ENCODE peak calls at places on chromosomes 11 and 22, in six cellular contexts. One of them, this sample, is unnamed.

GRCh38 chr22:24244144-24244787 is 616 bp downstream of the GGT5 start:
- DNase-seq in stomach: no peak
- DNase-seq in upper lobe of left lung: no peak
- DNase-seq in transverse colon: no peak
- DNase-seq in lower leg skin: no peak
- DNase-seq in IMR-90: peak; percentile 52
- DNase-seq in this sample: no peak

GRCh38 chr11:40508307-40508706 is 951.1 kb downstream of the LRRC4C start:
- DNase-seq in transverse colon: no peak
- DNase-seq in IMR-90: no peak
- DNase-seq in stomach: no peak
- DNase-seq in upper lobe of left lung: no peak
- DNase-seq in lower leg skin: no peak
- DNase-seq in this sample: no peak

GRCh38 chr11:75249704-75250103 is 9.1 kb downstream of the TPBGL start:
- DNase-seq in stomach: no peak
- DNase-seq in lower leg skin: no peak
- DNase-seq in upper lobe of left lung: no peak
- DNase-seq in IMR-90: no peak
- DNase-seq in transverse colon: no peak
- DNase-seq in this sample: no peak

GRCh38 chr11:3723014-3723708 is 52.0 kb upstream of the CHRNA10 start:
- DNase-seq in IMR-90: peak; percentile 99
- DNase-seq in lower leg skin: peak; percentile 43
- DNase-seq in stomach: no peak
- DNase-seq in transverse colon: no peak
- DNase-seq in upper lobe of left lung: no peak
- DNase-seq in this sample: no peak

GRCh38 chr11:86149813-86150212 is 80.9 kb upstream of the PICALM start:
- DNase-seq in lower leg skin: no peak
- DNase-seq in transverse colon: no peak
- DNase-seq in IMR-90: no peak
- DNase-seq in upper lobe of left lung: no peak
- DNase-seq in stomach: no peak
- DNase-seq in this sample: no peak

GRCh38 chr22:26453812-26454500 is 24.9 kb downstream of the ASPHD2 start:
- DNase-seq in IMR-90: no peak
- DNase-seq in upper lobe of left lung: no peak
- DNase-seq in lower leg skin: no peak
- DNase-seq in transverse colon: no peak
- DNase-seq in stomach: no peak
- DNase-seq in this sample: no peak

GRCh38 chr11:31810779-31811647 is at the start of gene PAX6:
- DNase-seq in IMR-90: peak; percentile 19
- DNase-seq in lower leg skin: peak; percentile 65
- DNase-seq in transverse colon: peak; percentile 22
- DNase-seq in upper lobe of left lung: peak; percentile 87
- DNase-seq in stomach: no peak
- DNase-seq in this sample: peak; percentile 52

GRCh38 chr11:115500547-115501503 is 3.4 kb downstream of the CADM1 start:
- DNase-seq in IMR-90: no peak
- DNase-seq in stomach: no peak
- DNase-seq in lower leg skin: no peak
- DNase-seq in transverse colon: no peak
- DNase-seq in upper lobe of left lung: no peak
- DNase-seq in this sample: no peak

GRCh38 chr11:35165416-35166368 is 26.7 kb downstream of the CD44 start:
- DNase-seq in stomach: peak; percentile 46
- DNase-seq in lower leg skin: peak; percentile 78
- DNase-seq in IMR-90: peak; percentile 50
- DNase-seq in transverse colon: peak; percentile 73
- DNase-seq in upper lobe of left lung: no peak
- DNase-seq in this sample: no peak

GRCh38 chr22:44729391-44730012 is 22.9 kb upstream of the ARHGAP8 start:
- DNase-seq in upper lobe of left lung: peak; percentile 87
- DNase-seq in IMR-90: peak; percentile 71
- DNase-seq in lower leg skin: no peak
- DNase-seq in stomach: no peak
- DNase-seq in transverse colon: no peak
- DNase-seq in this sample: no peak

GRCh38 chr22:43171607-43172006 is 15.3 kb downstream of the TTLL12 start:
- DNase-seq in upper lobe of left lung: no peak
- DNase-seq in IMR-90: no peak
- DNase-seq in stomach: peak; percentile 58
- DNase-seq in transverse colon: peak; percentile 86
- DNase-seq in lower leg skin: no peak
- DNase-seq in this sample: no peak

GRCh38 chr11:25970726-25971508 is 361.0 kb upstream of the ANO3 start:
- DNase-seq in lower leg skin: no peak
- DNase-seq in IMR-90: no peak
- DNase-seq in transverse colon: no peak
- DNase-seq in stomach: no peak
- DNase-seq in upper lobe of left lung: no peak
- DNase-seq in this sample: no peak

GRCh38 chr11:113313601-113314000 is 782 bp upstream of the TTC12 start:
- DNase-seq in stomach: no peak
- DNase-seq in upper lobe of left lung: no peak
- DNase-seq in transverse colon: no peak
- DNase-seq in IMR-90: peak; percentile 8
- DNase-seq in lower leg skin: no peak
- DNase-seq in this sample: no peak

GRCh38 chr22:22215659-22216449 is 28.7 kb upstream of the VPREB1 start:
- DNase-seq in upper lobe of left lung: no peak
- DNase-seq in IMR-90: no peak
- DNase-seq in lower leg skin: no peak
- DNase-seq in transverse colon: no peak
- DNase-seq in stomach: no peak
- DNase-seq in this sample: no peak

GRCh38 chr11:58923300-58923788 is 15.9 kb upstream of the GLYATL1 start:
- DNase-seq in upper lobe of left lung: no peak
- DNase-seq in stomach: no peak
- DNase-seq in transverse colon: peak; percentile 21
- DNase-seq in IMR-90: peak; percentile 46
- DNase-seq in lower leg skin: peak; percentile 39
- DNase-seq in this sample: no peak

GRCh38 chr11:108871867-108872266 is 207.0 kb downstream of the DDX10 start:
- DNase-seq in upper lobe of left lung: no peak
- DNase-seq in lower leg skin: no peak
- DNase-seq in transverse colon: no peak
- DNase-seq in stomach: no peak
- DNase-seq in IMR-90: no peak
- DNase-seq in this sample: no peak

DNA sequence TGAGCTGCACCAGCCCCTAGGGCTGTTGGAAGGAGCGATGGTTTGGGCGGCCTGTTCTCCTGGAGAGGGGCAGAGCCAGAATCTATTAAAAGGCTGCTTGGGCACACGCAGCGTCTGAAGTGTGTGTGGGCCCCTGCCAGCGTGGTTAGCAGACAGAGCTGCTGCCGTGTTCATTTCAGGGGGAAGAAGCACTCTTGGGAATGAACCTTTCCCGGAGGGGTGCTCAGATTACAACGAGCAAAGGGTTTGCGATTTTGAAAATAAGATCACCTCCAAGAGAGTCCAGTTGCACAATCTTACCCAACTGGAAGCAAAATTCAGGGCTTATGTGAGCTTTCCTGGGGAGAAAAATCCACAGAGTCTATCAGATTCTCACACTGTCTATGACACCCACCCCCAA is 12.9 kb downstream of the ANO1 start:
- DNase-seq in stomach: no peak
- DNase-seq in IMR-90: peak; percentile 28
- DNase-seq in upper lobe of left lung: no peak
- DNase-seq in transverse colon: no peak
- DNase-seq in lower leg skin: no peak
- DNase-seq in this sample: no peak
- TF ChIP-seq POLR2A in stomach: no peak
- TF ChIP-seq POLR2A in IMR-90: no peak
- TF ChIP-seq POLR2A in upper lobe of left lung: no peak
- TF ChIP-seq POLR2A in transverse colon: no peak
- TF ChIP-seq POLR2A in lower leg skin: no peak
- TF ChIP-seq POLR2A in this sample: no peak

GRCh38 chr11:296976-297665 is 2.2 kb downstream of the IFITM5 start:
- DNase-seq in transverse colon: no peak
- DNase-seq in stomach: no peak
- DNase-seq in IMR-90: no peak
- DNase-seq in lower leg skin: no peak
- DNase-seq in upper lobe of left lung: peak; percentile 78
- DNase-seq in this sample: no peak
- TF ChIP-seq POLR2A in transverse colon: no peak
- TF ChIP-seq POLR2A in stomach: no peak
- TF ChIP-seq POLR2A in IMR-90: no peak
- TF ChIP-seq POLR2A in lower leg skin: no peak
- TF ChIP-seq POLR2A in upper lobe of left lung: no peak
- TF ChIP-seq POLR2A in this sample: no peak

GRCh38 chr11:128913806-128914205 is 22.6 kb downstream of the KCNJ5 start:
- DNase-seq in transverse colon: no peak
- DNase-seq in upper lobe of left lung: no peak
- DNase-seq in IMR-90: no peak
- DNase-seq in stomach: no peak
- DNase-seq in lower leg skin: no peak
- DNase-seq in this sample: no peak
- TF ChIP-seq POLR2A in transverse colon: no peak
- TF ChIP-seq POLR2A in upper lobe of left lung: no peak
- TF ChIP-seq POLR2A in IMR-90: no peak
- TF ChIP-seq POLR2A in stomach: no peak
- TF ChIP-seq POLR2A in lower leg skin: no peak
- TF ChIP-seq POLR2A in this sample: no peak

GRCh38 chr11:116831790-116832349 is 2.2 kb downstream of the APOC3 start:
- DNase-seq in lower leg skin: no peak
- DNase-seq in upper lobe of left lung: no peak
- DNase-seq in IMR-90: no peak
- DNase-seq in transverse colon: no peak
- DNase-seq in stomach: no peak
- DNase-seq in this sample: no peak

GRCh38 chr11:116833816-116834534 is 3.4 kb downstream of the APOA1 start:
- DNase-seq in IMR-90: no peak
- DNase-seq in lower leg skin: no peak
- DNase-seq in transverse colon: no peak
- DNase-seq in stomach: no peak
- DNase-seq in upper lobe of left lung: no peak
- DNase-seq in this sample: no peak

GRCh38 chr11:116830184-116830912 is 641 bp downstream of the APOC3 start:
- DNase-seq in upper lobe of left lung: no peak
- DNase-seq in lower leg skin: no peak
- DNase-seq in stomach: no peak
- DNase-seq in IMR-90: no peak
- DNase-seq in transverse colon: no peak
- DNase-seq in this sample: no peak

GRCh38 chr11:116833491-116833815 is 3.7 kb downstream of the APOC3 start:
- DNase-seq in transverse colon: no peak
- DNase-seq in lower leg skin: no peak
- DNase-seq in stomach: no peak
- DNase-seq in IMR-90: no peak
- DNase-seq in upper lobe of left lung: no peak
- DNase-seq in this sample: no peak

GRCh38 chr11:116832350-116833290 is 2.9 kb downstream of the APOC3 start:
- DNase-seq in lower leg skin: no peak
- DNase-seq in transverse colon: no peak
- DNase-seq in stomach: peak; percentile 64
- DNase-seq in IMR-90: no peak
- DNase-seq in upper lobe of left lung: no peak
- DNase-seq in this sample: no peak
- TF ChIP-seq POLR2A in lower leg skin: no peak
- TF ChIP-seq POLR2A in transverse colon: no peak
- TF ChIP-seq POLR2A in stomach: no peak
- TF ChIP-seq POLR2A in IMR-90: no peak
- TF ChIP-seq POLR2A in upper lobe of left lung: no peak
- TF ChIP-seq POLR2A in this sample: no peak

DNA sequence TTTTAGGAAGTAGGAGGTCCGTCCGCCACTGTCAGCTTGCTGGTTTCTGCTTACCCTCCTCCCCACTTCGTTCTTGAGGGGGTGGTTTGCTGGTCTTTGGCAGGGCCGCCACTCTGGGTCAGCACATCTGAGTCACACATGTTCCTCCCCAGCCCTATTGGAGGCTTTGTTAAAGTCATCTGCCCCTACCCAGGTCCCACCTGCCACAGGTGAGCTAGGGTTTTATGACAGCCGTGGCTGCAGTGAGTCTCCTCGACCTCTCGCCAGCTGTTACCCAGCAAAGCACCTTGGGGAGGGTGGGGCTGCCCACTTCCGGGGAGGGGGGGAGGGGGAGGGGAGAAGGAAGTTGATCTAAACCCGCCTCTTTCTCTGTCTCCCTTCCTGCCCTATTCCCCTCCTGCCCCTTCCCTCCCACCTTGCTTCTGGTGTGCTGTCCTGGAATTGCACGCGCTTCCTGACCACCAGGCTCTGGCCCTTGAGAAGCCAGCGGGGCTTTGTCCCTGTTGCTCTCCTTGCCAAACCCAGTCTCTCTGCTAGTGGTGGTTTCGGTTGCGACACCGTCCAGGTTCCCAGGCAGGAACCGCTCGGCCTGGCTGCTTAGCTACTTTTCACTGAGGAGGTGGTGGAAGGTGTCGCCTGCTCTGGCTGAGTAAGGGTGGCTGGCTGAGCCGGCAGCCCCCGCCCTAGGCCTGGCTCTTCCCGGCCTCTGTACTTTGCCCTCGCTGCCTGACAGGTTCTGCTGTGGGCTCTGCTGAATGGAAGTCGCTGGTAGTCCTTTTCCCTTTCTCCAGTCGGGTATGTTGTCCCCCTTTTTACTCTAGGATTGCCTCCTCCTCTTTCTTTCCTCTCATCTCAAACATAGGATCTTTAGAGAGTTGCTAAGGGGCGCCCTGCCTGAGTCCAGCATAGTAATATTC is 28.5 kb downstream of the RCOR2 start:
- DNase-seq in stomach: peak; percentile 83
- DNase-seq in IMR-90: peak; percentile 52
- DNase-seq in transverse colon: peak; percentile 84
- DNase-seq in lower leg skin: peak; percentile 54
- DNase-seq in upper lobe of left lung: no peak
- DNase-seq in this sample: peak; percentile 80
- TF ChIP-seq POLR2A in stomach: no peak
- TF ChIP-seq POLR2A in IMR-90: no peak
- TF ChIP-seq POLR2A in transverse colon: peak; percentile 71
- TF ChIP-seq POLR2A in lower leg skin: no peak
- TF ChIP-seq POLR2A in upper lobe of left lung: no peak
- TF ChIP-seq POLR2A in this sample: peak; percentile 34

This sample was measured in adrenal gland.